ENCODE peak calls at places on chromosomes 12 and 14, in ten cellular contexts. One of them, this sample, is unnamed.
A peak's percentile ranks its signal among the peaks of the same experiment; 100 is the strongest.

GRCh38 chr12:22518067-22518719 is 26.1 kb downstream of the C2CD5 start:
- DNase-seq in MM.1S: no peak
- DNase-seq in neural progenitor cell: no peak
- DNase-seq in astrocyte of the spinal cord: peak; percentile 44
- DNase-seq in BE2C: peak; percentile 8
- DNase-seq in nephron progenitor cell: no peak
- DNase-seq in sigmoid colon: no peak
- DNase-seq in endothelial cell: no peak
- DNase-seq in IMR-90: peak; percentile 15
- DNase-seq in HCT116: no peak
- DNase-seq in this sample: no peak

GRCh38 chr12:12901158-12901791 is 9.9 kb downstream of the GPRC5A start:
- DNase-seq in neural progenitor cell: peak; percentile 24
- DNase-seq in sigmoid colon: peak; percentile 85
- DNase-seq in MM.1S: no peak
- DNase-seq in endothelial cell: no peak
- DNase-seq in IMR-90: peak; percentile 94
- DNase-seq in astrocyte of the spinal cord: peak; percentile 87
- DNase-seq in BE2C: no peak
- DNase-seq in HCT116: no peak
- DNase-seq in nephron progenitor cell: no peak
- DNase-seq in this sample: no peak

GRCh38 chr12:3700861-3701260 is 52.0 kb downstream of the CRACR2A start:
- DNase-seq in astrocyte of the spinal cord: peak; percentile 30
- DNase-seq in sigmoid colon: no peak
- DNase-seq in MM.1S: no peak
- DNase-seq in HCT116: no peak
- DNase-seq in neural progenitor cell: no peak
- DNase-seq in endothelial cell: no peak
- DNase-seq in BE2C: no peak
- DNase-seq in IMR-90: peak; percentile 51
- DNase-seq in nephron progenitor cell: no peak
- DNase-seq in this sample: no peak

GRCh38 chr12:124636138-124636968 is 68.9 kb upstream of the NCOR2 start:
- DNase-seq in endothelial cell: no peak
- DNase-seq in nephron progenitor cell: no peak
- DNase-seq in sigmoid colon: peak; percentile 88
- DNase-seq in neural progenitor cell: no peak
- DNase-seq in BE2C: peak; percentile 76
- DNase-seq in HCT116: peak; percentile 40
- DNase-seq in MM.1S: no peak
- DNase-seq in IMR-90: peak; percentile 46
- DNase-seq in astrocyte of the spinal cord: peak; percentile 50
- DNase-seq in this sample: no peak

GRCh38 chr14:90871605-90872233 is 55.5 kb upstream of the TTC7B start:
- DNase-seq in neural progenitor cell: no peak
- DNase-seq in HCT116: no peak
- DNase-seq in IMR-90: peak; percentile 54
- DNase-seq in nephron progenitor cell: no peak
- DNase-seq in BE2C: no peak
- DNase-seq in endothelial cell: no peak
- DNase-seq in sigmoid colon: no peak
- DNase-seq in MM.1S: no peak
- DNase-seq in astrocyte of the spinal cord: peak; percentile 55
- DNase-seq in this sample: no peak

GRCh38 chr14:73240816-73241480 is 3.6 kb downstream of the PAPLN start:
- DNase-seq in astrocyte of the spinal cord: no peak
- DNase-seq in nephron progenitor cell: no peak
- DNase-seq in endothelial cell: no peak
- DNase-seq in MM.1S: no peak
- DNase-seq in neural progenitor cell: no peak
- DNase-seq in BE2C: no peak
- DNase-seq in IMR-90: no peak
- DNase-seq in HCT116: no peak
- DNase-seq in sigmoid colon: peak; percentile 66
- DNase-seq in this sample: peak; percentile 17

GRCh38 chr14:24329736-24330135 is 5.1 kb downstream of the ADCY4 start:
- DNase-seq in endothelial cell: no peak
- DNase-seq in sigmoid colon: peak; percentile 76
- DNase-seq in IMR-90: no peak
- DNase-seq in nephron progenitor cell: no peak
- DNase-seq in neural progenitor cell: no peak
- DNase-seq in HCT116: no peak
- DNase-seq in BE2C: no peak
- DNase-seq in MM.1S: no peak
- DNase-seq in astrocyte of the spinal cord: no peak
- DNase-seq in this sample: no peak

GRCh38 chr12:9787340-9787737 is 26.6 kb upstream of the CD69 start:
- DNase-seq in astrocyte of the spinal cord: peak; percentile 35
- DNase-seq in IMR-90: peak; percentile 46
- DNase-seq in endothelial cell: no peak
- DNase-seq in HCT116: no peak
- DNase-seq in neural progenitor cell: no peak
- DNase-seq in sigmoid colon: no peak
- DNase-seq in nephron progenitor cell: no peak
- DNase-seq in BE2C: no peak
- DNase-seq in MM.1S: no peak
- DNase-seq in this sample: no peak

GRCh38 chr12:13044002-13044858 is at the start of gene FAM234B:
- DNase-seq in neural progenitor cell: peak; percentile 91
- DNase-seq in nephron progenitor cell: peak; percentile 90
- DNase-seq in sigmoid colon: peak; percentile 88
- DNase-seq in MM.1S: peak; percentile 66
- DNase-seq in astrocyte of the spinal cord: peak; percentile 51
- DNase-seq in BE2C: peak; percentile 87
- DNase-seq in endothelial cell: peak; percentile 83
- DNase-seq in HCT116: peak; percentile 19
- DNase-seq in IMR-90: peak; percentile 62
- DNase-seq in this sample: peak; percentile 87

DNA sequence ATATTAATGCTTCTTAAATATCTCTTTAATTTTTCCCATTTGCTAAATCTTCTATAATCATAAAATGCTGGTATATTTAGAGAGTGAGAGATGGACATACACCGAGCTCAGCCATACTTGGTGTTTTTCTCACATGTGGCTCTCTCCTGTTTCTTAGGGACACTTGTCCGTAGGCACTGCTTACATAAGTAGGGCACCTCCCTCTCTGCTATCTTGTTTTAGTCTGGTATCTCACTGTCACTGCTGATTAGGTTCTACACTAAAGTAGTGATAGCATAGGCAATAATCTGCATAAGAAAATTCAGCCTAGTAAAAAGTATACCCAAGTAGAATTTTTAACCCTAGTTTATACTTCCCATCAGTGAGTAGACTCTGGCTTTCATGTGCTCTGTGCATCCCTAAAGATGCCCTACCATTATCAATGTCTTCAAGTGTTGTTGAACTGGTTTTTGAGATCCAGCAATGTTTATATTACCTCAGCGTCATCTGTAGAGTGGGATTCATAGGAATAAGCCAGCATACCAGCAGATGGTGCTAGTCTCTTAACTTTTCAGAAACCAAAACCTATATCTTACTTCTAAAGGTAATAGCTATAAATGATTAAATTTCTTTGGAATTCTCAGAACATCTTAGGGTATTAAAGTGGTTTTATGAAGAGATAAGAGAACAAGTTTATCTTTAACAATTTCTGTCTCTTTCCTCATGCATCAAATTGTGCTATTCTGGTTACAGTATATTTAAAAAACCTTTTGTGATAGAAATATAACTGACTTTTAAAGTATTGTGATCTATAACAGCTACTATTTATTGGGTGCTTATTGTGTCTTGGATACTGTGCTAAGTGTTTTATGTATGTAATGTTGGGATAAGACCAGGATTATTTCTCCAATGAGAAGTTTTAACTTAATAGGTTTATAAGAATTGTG is 32.9 kb downstream of the ARID2 start:
- DNase-seq in HCT116: peak; percentile 19
- DNase-seq in sigmoid colon: no peak
- DNase-seq in endothelial cell: peak; percentile 18
- DNase-seq in MM.1S: peak; percentile 17
- DNase-seq in astrocyte of the spinal cord: peak; percentile 61
- DNase-seq in neural progenitor cell: no peak
- DNase-seq in nephron progenitor cell: no peak
- DNase-seq in IMR-90: peak; percentile 78
- DNase-seq in BE2C: peak; percentile 41
- DNase-seq in this sample: peak; percentile 34
- TF ChIP-seq CTCF in HCT116: peak; percentile 66
- TF ChIP-seq CTCF in sigmoid colon: no peak
- TF ChIP-seq CTCF in endothelial cell: no peak
- TF ChIP-seq CTCF in MM.1S: peak; percentile 42
- TF ChIP-seq CTCF in astrocyte of the spinal cord: peak; percentile 80
- TF ChIP-seq CTCF in neural progenitor cell: peak; percentile 52
- TF ChIP-seq CTCF in nephron progenitor cell: peak; percentile 23
- TF ChIP-seq CTCF in IMR-90: peak; percentile 83
- TF ChIP-seq CTCF in BE2C: peak; percentile 77
- TF ChIP-seq CTCF in this sample: peak; percentile 41

GRCh38 chr14:103356151-103356766 is 22.2 kb downstream of the EIF5 start:
- DNase-seq in endothelial cell: no peak
- DNase-seq in nephron progenitor cell: no peak
- DNase-seq in neural progenitor cell: no peak
- DNase-seq in astrocyte of the spinal cord: no peak
- DNase-seq in MM.1S: no peak
- DNase-seq in sigmoid colon: no peak
- DNase-seq in HCT116: no peak
- DNase-seq in IMR-90: no peak
- DNase-seq in BE2C: no peak
- DNase-seq in this sample: no peak
- TF ChIP-seq CTCF in endothelial cell: no peak
- TF ChIP-seq CTCF in nephron progenitor cell: no peak
- TF ChIP-seq CTCF in neural progenitor cell: no peak
- TF ChIP-seq CTCF in astrocyte of the spinal cord: no peak
- TF ChIP-seq CTCF in MM.1S: no peak
- TF ChIP-seq CTCF in sigmoid colon: no peak
- TF ChIP-seq CTCF in HCT116: no peak
- TF ChIP-seq CTCF in IMR-90: no peak
- TF ChIP-seq CTCF in BE2C: no peak
- TF ChIP-seq CTCF in this sample: no peak

GRCh38 chr14:95310635-95311380 is 8.9 kb downstream of the CLMN start:
- DNase-seq in IMR-90: no peak
- DNase-seq in endothelial cell: no peak
- DNase-seq in MM.1S: no peak
- DNase-seq in neural progenitor cell: no peak
- DNase-seq in nephron progenitor cell: no peak
- DNase-seq in HCT116: no peak
- DNase-seq in sigmoid colon: no peak
- DNase-seq in BE2C: no peak
- DNase-seq in astrocyte of the spinal cord: no peak
- DNase-seq in this sample: no peak
- TF ChIP-seq CTCF in IMR-90: no peak
- TF ChIP-seq CTCF in endothelial cell: no peak
- TF ChIP-seq CTCF in MM.1S: no peak
- TF ChIP-seq CTCF in neural progenitor cell: no peak
- TF ChIP-seq CTCF in nephron progenitor cell: no peak
- TF ChIP-seq CTCF in HCT116: no peak
- TF ChIP-seq CTCF in sigmoid colon: no peak
- TF ChIP-seq CTCF in BE2C: no peak
- TF ChIP-seq CTCF in astrocyte of the spinal cord: no peak
- TF ChIP-seq CTCF in this sample: no peak

DNA sequence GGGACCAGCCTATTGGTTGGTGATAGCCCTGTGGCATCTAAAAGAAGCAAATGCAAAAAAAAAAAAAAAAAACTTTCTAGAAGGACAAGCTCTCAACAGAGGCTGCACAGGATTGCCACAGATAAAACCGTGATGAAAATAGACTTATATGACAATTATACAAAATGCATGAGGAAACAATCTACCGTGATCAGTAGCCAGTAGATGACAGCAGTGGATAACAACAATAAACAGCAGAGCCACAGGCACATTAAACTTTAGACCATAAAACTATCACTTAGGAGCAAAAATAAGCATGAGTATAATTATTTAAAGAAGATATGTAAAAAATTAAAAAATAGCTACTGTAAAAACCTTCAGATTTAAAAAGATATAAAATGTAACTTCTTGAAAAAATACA is 183.5 kb upstream of the ABCD2 start:
- DNase-seq in sigmoid colon: no peak
- DNase-seq in HCT116: no peak
- DNase-seq in astrocyte of the spinal cord: no peak
- DNase-seq in MM.1S: no peak
- DNase-seq in nephron progenitor cell: no peak
- DNase-seq in BE2C: no peak
- DNase-seq in neural progenitor cell: no peak
- DNase-seq in endothelial cell: no peak
- DNase-seq in IMR-90: no peak
- DNase-seq in this sample: no peak
- TF ChIP-seq CTCF in sigmoid colon: no peak
- TF ChIP-seq CTCF in HCT116: no peak
- TF ChIP-seq CTCF in astrocyte of the spinal cord: no peak
- TF ChIP-seq CTCF in MM.1S: no peak
- TF ChIP-seq CTCF in nephron progenitor cell: no peak
- TF ChIP-seq CTCF in BE2C: no peak
- TF ChIP-seq CTCF in neural progenitor cell: no peak
- TF ChIP-seq CTCF in endothelial cell: no peak
- TF ChIP-seq CTCF in IMR-90: no peak
- TF ChIP-seq CTCF in this sample: no peak

GRCh38 chr12:43776498-43776897 is 17.7 kb downstream of the IRAK4 start:
- DNase-seq in MM.1S: peak; percentile 24
- DNase-seq in nephron progenitor cell: no peak
- DNase-seq in neural progenitor cell: peak; percentile 36
- DNase-seq in IMR-90: peak; percentile 45
- DNase-seq in endothelial cell: no peak
- DNase-seq in astrocyte of the spinal cord: peak; percentile 32
- DNase-seq in HCT116: peak; percentile 16
- DNase-seq in BE2C: peak; percentile 10
- DNase-seq in sigmoid colon: no peak
- DNase-seq in this sample: no peak
- TF ChIP-seq CTCF in MM.1S: peak; percentile 31
- TF ChIP-seq CTCF in nephron progenitor cell: peak; percentile 42
- TF ChIP-seq CTCF in neural progenitor cell: peak; percentile 59
- TF ChIP-seq CTCF in IMR-90: peak; percentile 46
- TF ChIP-seq CTCF in endothelial cell: peak; percentile 40
- TF ChIP-seq CTCF in astrocyte of the spinal cord: peak; percentile 42
- TF ChIP-seq CTCF in HCT116: peak; percentile 46
- TF ChIP-seq CTCF in BE2C: peak; percentile 65
- TF ChIP-seq CTCF in sigmoid colon: no peak
- TF ChIP-seq CTCF in this sample: peak; percentile 31